ENCODE peak calls at places on chromosomes 1 and 21, in four cellular contexts. P, F, W and M are unnamed samples.

GRCh38 chr1:236141447-236142357 is 637 bp upstream of the GPR137B start:
- DNase-seq in P (no peak), F (peak), W (peak), M (peak)

GRCh38 chr1:112866151-112866550 is 89.8 kb downstream of the SLC16A1 start:
- DNase-seq in P (no peak), F (peak), W (peak), M (peak)

GRCh38 chr1:65449214-65449823 is 28.9 kb downstream of the LEPR start:
- DNase-seq in P (no peak), F (no peak), W (no peak), M (no peak)

GRCh38 chr1:97654866-97655265 is 266.0 kb downstream of the DPYD start:
- DNase-seq in P (no peak), F (peak), W (peak), M (no peak)

GRCh38 chr1:236020359-236021000 is 44.4 kb downstream of the NID1 start:
- DNase-seq in P (no peak), F (peak), W (peak), M (peak)

GRCh38 chr1:35894183-35894582 is 11.2 kb downstream of the AGO1 start:
- DNase-seq in P (no peak), F (peak), W (no peak), M (peak)

GRCh38 chr1:24786191-24786590 is 40.9 kb downstream of the CLIC4 start:
- DNase-seq in P (no peak), F (peak), W (peak), M (peak)

GRCh38 chr1:201307239-201307638 is 23.9 kb downstream of the PKP1 start:
- DNase-seq in P (no peak), F (peak), W (no peak), M (no peak)

GRCh38 chr1:34907487-34908090 is 21.9 kb downstream of the DLGAP3 start:
- DNase-seq in P (no peak), F (no peak), W (no peak), M (no peak)

GRCh38 chr1:54809496-54810074 is 8.5 kb upstream of the TTC22 start:
- DNase-seq in P (no peak), F (no peak), W (no peak), M (no peak)

GRCh38 chr1:156502749-156503671 is 2.4 kb upstream of the MEF2D start:
- DNase-seq in P (peak), F (peak), W (peak), M (peak)

GRCh38 chr1:3675436-3675835 is 23.1 kb downstream of the TP73 start:
- DNase-seq in P (no peak), F (no peak), W (no peak), M (no peak)

GRCh38 chr1:2644591-2645101 is 11.8 kb upstream of the MMEL1 start:
- DNase-seq in P (no peak), F (no peak), W (no peak), M (no peak)

GRCh38 chr1:214377886-214378285 is 96.9 kb downstream of the SMYD2 start:
- DNase-seq in P (peak), F (peak), W (peak), M (peak)

GRCh38 chr1:58045094-58045493 is 501.4 kb downstream of the OMA1 start:
- DNase-seq in P (no peak), F (no peak), W (no peak), M (no peak)

GRCh38 chr1:30418426-30419245 is 304.7 kb downstream of the MATN1 start:
- DNase-seq in P (no peak), F (no peak), W (no peak), M (no peak)

GRCh38 chr1:39110325-39110851 is 84.2 kb downstream of the NDUFS5 start:
- DNase-seq in P (no peak), F (peak), W (peak), M (peak)

GRCh38 chr1:204293605-204294365 is 65.9 kb downstream of the PLEKHA6 start:
- DNase-seq in P (no peak), F (peak), W (peak), M (peak)

GRCh38 chr1:40758578-40759343 is 24.8 kb upstream of the KCNQ4 start:
- DNase-seq in P (no peak), F (no peak), W (no peak), M (no peak)

GRCh38 chr1:181113061-181113695 is 24.7 kb downstream of the IER5 start:
- DNase-seq in P (no peak), F (peak), W (no peak), M (peak)

GRCh38 chr21:14545906-14546480 is at the start of gene SAMSN1:
- DNase-seq in P (no peak), F (peak), W (no peak), M (no peak)

GRCh38 chr1:158113759-158114127 is 67.0 kb upstream of the CD1D start:
- DNase-seq in P (no peak), F (no peak), W (no peak), M (no peak)
- H3K4me3 ChIP-seq in P (no peak), F (peak), W (no peak), M (no peak)

DNA sequence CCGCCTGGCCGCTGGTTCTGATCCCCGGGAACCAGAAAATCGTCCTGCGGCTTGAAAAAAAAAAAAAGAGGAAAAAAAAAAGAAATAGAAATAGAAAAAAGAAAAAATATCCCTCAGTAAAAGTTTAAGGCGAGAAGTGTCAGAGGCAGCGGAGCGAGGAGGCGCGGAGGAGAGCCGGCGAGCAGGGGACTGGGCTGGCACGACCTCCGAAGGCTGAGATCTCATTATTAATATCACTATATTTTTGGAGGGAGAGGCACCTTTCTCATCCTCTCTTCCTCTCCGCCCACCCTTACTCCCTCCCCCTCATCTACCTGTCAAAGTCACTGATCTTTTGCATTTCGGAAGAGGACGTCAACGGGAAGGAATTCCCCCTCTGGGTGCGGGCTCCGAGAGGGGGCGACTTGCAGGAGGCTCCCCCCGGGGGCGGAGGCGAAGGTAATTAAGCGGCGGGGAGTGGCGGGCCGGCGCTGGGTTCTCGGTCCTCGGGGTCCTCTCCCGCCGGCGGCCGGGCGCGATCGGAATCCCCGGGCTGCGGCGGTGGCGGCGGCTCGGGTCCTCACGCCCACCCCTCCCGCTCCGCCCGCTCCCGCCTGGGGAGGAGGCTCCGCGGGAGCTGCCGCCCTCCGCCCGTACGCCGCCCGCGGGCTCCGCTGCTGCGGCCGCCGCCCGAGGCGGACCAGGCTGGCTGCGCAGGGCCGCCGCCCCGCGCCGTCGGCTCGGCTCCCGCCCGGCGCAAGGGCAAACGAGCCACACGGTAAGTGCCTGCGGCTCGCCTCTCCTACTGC is at the start of gene NTNG1:
- DNase-seq in P (no peak), F (no peak), W (no peak), M (no peak)
- TF ChIP-seq CTCF in P (no peak), F (no peak), W (no peak), M (no peak)

GRCh38 chr1:19462781-19463180 is 22.6 kb downstream of the CAPZB start:
- DNase-seq in P (no peak), F (no peak), W (no peak), M (no peak)

GRCh38 chr1:19461352-19461645 is 24.0 kb downstream of the CAPZB start:
- DNase-seq in P (no peak), F (no peak), W (no peak), M (no peak)

GRCh38 chr1:19465123-19465522 is 20.2 kb downstream of the CAPZB start:
- DNase-seq in P (no peak), F (peak), W (peak), M (no peak)

GRCh38 chr1:19465650-19466049 is 19.7 kb downstream of the CAPZB start:
- DNase-seq in P (no peak), F (no peak), W (no peak), M (no peak)

GRCh38 chr1:19463204-19463803 is 22.0 kb downstream of the CAPZB start:
- DNase-seq in P (no peak), F (no peak), W (no peak), M (no peak)
- H3K4me3 ChIP-seq in P (no peak), F (no peak), W (no peak), M (no peak)

DNA sequence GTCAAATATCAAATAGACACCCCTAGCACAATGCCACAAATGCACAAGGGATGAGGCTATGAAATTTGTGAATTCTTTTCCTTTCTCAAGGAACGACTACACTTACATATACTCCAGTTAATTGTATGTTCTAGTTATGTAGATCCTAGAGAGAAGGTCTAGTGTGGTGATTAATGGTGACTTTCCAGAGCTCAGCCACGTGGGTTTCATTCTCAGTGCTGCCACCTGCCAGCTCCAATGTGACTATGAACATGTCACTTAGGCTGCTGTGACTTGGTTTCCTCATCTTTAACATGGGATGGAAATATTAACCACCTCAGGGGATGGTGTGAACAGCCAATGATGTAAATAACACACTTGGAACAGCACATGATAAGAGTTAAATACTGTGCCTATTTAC is 138.3 kb downstream of the APP start:
- DNase-seq in P (no peak), F (peak), W (no peak), M (no peak)
- TF ChIP-seq CTCF in P (peak), F (no peak), W (no peak), M (no peak)

GRCh38 chr1:109644670-109645069 is 11.2 kb upstream of the GSTM4 start:
- DNase-seq in P (no peak), F (no peak), W (no peak), M (peak)

GRCh38 chr1:109642610-109643009 is 13.3 kb upstream of the GSTM4 start:
- DNase-seq in P (no peak), F (peak), W (peak), M (no peak)

GRCh38 chr1:109640285-109640865 is 15.5 kb upstream of the GSTM4 start:
- DNase-seq in P (no peak), F (peak), W (peak), M (peak)

GRCh38 chr1:109641341-109641740 is 14.6 kb upstream of the GSTM4 start:
- DNase-seq in P (no peak), F (no peak), W (no peak), M (no peak)

GRCh38 chr1:109643385-109644230 is 12.3 kb upstream of the GSTM4 start:
- DNase-seq in P (no peak), F (peak), W (peak), M (peak)
- H3K4me3 ChIP-seq in P (no peak), F (no peak), W (no peak), M (no peak)

GRCh38 chr1:43034778-43035177 is 76.1 kb upstream of the SLC2A1 start:
- DNase-seq in P (no peak), F (no peak), W (no peak), M (no peak)

GRCh38 chr1:43036457-43036827 is 77.8 kb upstream of the SLC2A1 start:
- DNase-seq in P (no peak), F (no peak), W (peak), M (no peak)

GRCh38 chr1:43036932-43037331 is 78.3 kb upstream of the SLC2A1 start:
- DNase-seq in P (no peak), F (no peak), W (no peak), M (no peak)

GRCh38 chr1:43034195-43034658 is 75.6 kb upstream of the SLC2A1 start:
- DNase-seq in P (no peak), F (no peak), W (no peak), M (no peak)

DNA sequence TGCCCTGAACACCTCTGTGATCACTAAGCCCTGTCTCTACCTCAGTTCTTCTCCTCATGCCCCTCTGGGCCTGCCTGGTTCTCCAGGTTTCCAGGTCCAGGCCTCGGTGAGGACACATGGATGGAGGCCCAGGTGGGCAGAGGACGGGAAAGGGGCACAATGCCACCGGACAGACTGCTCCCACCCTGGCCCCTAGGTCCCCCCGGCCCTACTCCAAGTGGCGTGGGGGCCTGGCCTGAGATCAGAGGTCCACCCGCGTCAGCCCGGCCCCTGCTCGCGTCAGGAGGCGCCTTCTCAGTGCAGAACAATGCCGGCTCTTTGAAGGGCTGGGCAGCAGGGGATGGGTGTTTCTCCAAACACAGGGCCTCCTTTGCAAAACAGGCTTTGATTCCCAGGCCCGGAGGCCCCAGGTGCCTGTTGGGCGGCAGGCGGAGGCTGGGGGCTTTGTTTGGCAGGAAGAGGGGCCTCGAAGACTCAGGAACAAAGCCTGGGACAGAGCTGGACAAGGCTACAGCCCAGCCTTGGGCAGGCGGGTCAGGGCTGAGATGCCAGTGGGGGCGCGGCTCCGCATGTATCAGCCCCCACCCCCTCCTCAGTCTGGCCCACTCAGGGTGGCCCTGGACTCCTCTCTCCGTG is 77.3 kb upstream of the SLC2A1 start:
- DNase-seq in P (no peak), F (no peak), W (no peak), M (no peak)
- TF ChIP-seq CTCF in P (no peak), F (no peak), W (no peak), M (no peak)

DNA sequence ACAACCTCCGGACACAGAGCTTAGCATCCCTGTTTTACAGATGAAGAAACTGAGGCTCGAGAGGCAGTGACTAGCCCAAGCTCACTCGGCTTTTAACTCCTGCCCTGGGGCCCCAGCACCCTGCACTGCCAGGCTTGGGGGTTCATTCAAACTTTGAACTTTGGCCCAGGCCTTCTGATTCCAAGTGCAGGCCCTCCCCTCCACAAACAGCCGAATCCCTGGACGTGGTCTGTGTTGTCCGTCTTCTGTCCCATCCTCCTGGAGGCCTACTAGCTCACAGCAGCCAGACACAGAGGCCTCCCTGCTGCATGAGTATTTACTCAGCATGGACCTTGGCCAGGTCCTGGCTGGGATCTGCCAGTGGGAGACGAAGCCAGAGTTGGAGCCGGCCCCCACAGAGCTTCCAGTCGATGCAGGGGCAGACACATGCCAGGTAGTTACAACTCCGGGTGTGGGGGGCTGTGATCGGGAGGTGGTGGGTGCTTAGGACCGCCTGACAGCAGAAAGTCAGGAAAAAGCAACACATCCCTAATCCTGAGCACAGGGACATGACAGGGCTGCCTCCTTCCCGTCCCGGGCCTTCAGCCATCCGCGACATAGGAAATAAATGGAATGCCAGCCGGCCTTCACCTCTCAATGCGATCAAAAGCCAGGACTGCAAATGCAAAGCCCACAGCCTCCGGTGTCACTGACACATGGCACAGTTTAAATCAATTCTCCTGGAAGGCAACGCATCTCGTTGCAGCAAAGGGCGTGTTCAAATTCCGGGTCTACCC is 7.4 kb downstream of the IFFO2 start:
- DNase-seq in P (no peak), F (peak), W (peak), M (peak)
- H3K4me3 ChIP-seq in P (peak), F (no peak), W (peak), M (peak)